ENCODE peak calls at places on chromosome 17, in four cellular contexts. P is K562, O is GM12878, G is HepG2. T is an unnamed sample.

GRCh38 chr17:59493867-59494266 is 71.5 kb upstream of the DHX40 start:
- DNase-seq in O (no peak), G (no peak), P (peak), T (no peak)

GRCh38 chr17:60086822-60087591 is 8.3 kb upstream of the HEATR6 start:
- DNase-seq in G (no peak), O (no peak), P (no peak), T (no peak)

GRCh38 chr17:29046440-29046839 is 3.5 kb downstream of the PIPOX start:
- DNase-seq in G (no peak), O (no peak), P (no peak), T (no peak)

GRCh38 chr17:67629963-67630320 is 87.8 kb upstream of the NOL11 start:
- DNase-seq in G (peak), O (no peak), P (no peak), T (no peak)

GRCh38 chr17:35163886-35164285 is 16.3 kb downstream of the UNC45B start:
- DNase-seq in P (no peak), O (no peak), G (no peak), T (no peak)

GRCh38 chr17:72890711-72891110 is 201.8 kb downstream of the SLC39A11 start:
- DNase-seq in O (no peak), P (peak), G (no peak), T (no peak)

GRCh38 chr17:59634632-59635561 is 15.2 kb downstream of the CLTC start:
- DNase-seq in O (no peak), P (no peak), G (no peak), T (no peak)

GRCh38 chr17:27609606-27610303 is 21.2 kb upstream of the LGALS9 start:
- DNase-seq in O (no peak), P (peak), G (peak), T (peak)

GRCh38 chr17:31509095-31509804 is 117.8 kb downstream of the RAB11FIP4 start:
- DNase-seq in P (no peak), G (no peak), O (no peak), T (no peak)

GRCh38 chr17:41785876-41786226 is 660 bp downstream of the JUP start:
- DNase-seq in G (no peak), O (no peak), P (peak), T (peak)
- TF ChIP-seq ETV6 in G (no peak), O (no peak), P (no peak), T (no peak)

GRCh38 chr17:44363613-44364159 is at the start of gene FAM171A2:
- DNase-seq in O (no peak), G (no peak), P (peak), T (peak)
- TF ChIP-seq ETV6 in O (no peak), G (no peak), P (no peak), T (no peak)

GRCh38 chr17:81335388-81336157 is 40.5 kb upstream of the SLC38A10 start:
- DNase-seq in G (no peak), P (no peak), O (no peak), T (no peak)

GRCh38 chr17:81338301-81339179 is 43.4 kb upstream of the SLC38A10 start:
- DNase-seq in G (no peak), O (no peak), P (no peak), T (no peak)

GRCh38 chr17:81337449-81337848 is 42.3 kb upstream of the SLC38A10 start:
- DNase-seq in O (no peak), G (no peak), P (peak), T (peak)

GRCh38 chr17:81336296-81336929 is 41.3 kb upstream of the SLC38A10 start:
- DNase-seq in O (no peak), G (no peak), P (no peak), T (no peak)

GRCh38 chr17:81336930-81337325 is 41.8 kb upstream of the SLC38A10 start:
- DNase-seq in O (no peak), G (no peak), P (no peak), T (no peak)
- TF ChIP-seq ETV6 in O (no peak), G (no peak), P (no peak), T (no peak)

DNA sequence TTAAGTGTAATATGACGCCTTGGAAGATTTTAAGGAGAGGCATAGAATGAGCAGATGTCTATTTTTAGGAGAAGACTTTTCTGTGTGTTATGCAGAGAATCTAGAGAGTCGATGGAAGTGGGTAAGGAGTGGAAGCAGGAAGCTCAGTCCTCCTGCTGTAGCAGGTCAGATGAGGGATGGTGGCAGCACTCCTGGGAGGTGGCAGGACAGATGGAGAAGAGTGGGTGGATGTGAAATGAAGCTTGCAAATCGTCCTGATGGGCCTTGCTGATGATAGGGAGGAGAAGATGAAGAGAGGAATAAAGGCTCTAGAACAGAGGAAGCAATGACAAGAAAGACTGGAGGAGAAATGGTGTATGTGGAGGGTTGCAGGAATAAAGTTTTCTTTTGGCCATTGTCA is 125.4 kb downstream of the SHISA6 start:
- DNase-seq in G (no peak), P (no peak), O (no peak), T (no peak)
- TF ChIP-seq ETV6 in G (no peak), P (no peak), O (no peak), T (no peak)

DNA sequence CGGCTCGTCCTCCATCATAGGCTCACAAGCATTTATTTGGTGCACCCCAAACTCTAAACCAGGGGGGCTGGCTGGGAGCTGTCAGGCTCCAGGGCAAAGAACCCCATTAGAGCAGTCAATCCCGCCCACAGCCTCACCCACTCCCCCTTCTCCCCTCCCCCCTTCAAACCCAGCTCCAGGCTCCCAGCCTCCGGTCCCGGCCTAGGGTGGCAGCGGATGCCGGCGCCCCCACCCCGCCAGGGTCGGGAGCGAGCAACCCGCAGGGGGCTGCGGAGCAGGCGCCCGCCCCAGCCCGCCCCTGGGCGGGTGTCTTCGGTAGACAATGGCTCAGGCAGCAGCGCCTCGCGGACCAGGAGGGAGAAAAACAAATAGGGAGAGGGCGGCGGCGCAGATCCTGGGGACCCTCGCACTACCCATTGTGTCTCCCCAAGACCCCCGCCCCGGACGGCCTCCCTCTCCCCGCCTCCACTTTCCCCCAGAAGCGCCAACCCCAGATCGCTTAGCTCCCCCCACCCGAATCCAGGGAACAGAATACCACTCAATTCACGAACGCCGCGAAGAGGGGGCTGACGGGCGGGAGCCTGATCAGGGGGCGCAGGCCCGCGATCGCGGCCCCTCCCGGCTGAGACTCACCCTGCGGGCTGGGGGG is 565 bp downstream of the FAM171A2 start:
- DNase-seq in P (peak), G (no peak), O (no peak), T (no peak)
- TF ChIP-seq ETV6 in P (no peak), G (no peak), O (no peak), T (no peak)

DNA sequence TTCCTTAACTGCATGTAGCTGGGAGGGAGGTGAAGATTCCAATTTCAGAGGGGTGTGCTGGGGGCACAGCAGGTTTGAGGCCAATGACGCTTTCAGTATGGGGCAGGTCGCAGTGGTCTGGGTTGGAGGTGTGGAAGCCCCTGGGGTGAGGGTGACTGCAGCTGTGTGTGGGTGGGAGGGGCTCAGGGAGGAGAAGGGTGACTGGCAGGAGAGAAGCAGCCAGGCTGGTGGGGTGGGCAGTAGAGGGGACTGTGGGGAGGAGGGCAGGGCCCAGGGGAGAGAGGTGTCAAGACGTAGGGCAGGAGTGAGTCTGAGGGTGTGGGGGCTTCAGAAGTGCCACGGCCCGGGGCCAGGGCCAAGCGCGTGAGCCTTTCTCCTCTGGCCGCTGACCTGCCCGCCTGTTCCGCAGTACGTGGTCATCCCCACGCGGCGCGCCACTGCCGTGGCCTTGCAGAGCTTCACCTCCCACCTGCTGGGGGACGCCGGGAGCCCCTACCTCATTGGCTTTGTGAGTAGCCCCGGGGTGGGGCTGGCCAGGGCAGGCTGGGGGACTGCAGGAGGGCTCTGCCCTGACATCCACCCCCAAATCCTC is 19.4 kb downstream of the MYBBP1A start:
- DNase-seq in O (no peak), G (no peak), P (peak), T (no peak)
- TF ChIP-seq ETV6 in O (no peak), G (no peak), P (no peak), T (no peak)

GRCh38 chr17:51016099-51016498 is 104.6 kb downstream of the SPAG9 start:
- DNase-seq in P (no peak), O (no peak), G (no peak), T (no peak)
- TF ChIP-seq ETV6 in P (no peak), O (no peak), G (no peak), T (no peak)

GRCh38 chr17:64004218-64004770 is 6.1 kb downstream of the PRR29 start:
- DNase-seq in O (no peak), P (no peak), G (no peak), T (no peak)

GRCh38 chr17:64002658-64003525 is 4.7 kb downstream of the PRR29 start:
- DNase-seq in O (no peak), G (no peak), P (peak), T (no peak)

GRCh38 chr17:64004903-64005733 is 7.0 kb downstream of the PRR29 start:
- DNase-seq in G (no peak), O (no peak), P (no peak), T (no peak)

GRCh38 chr17:64001763-64002529 is 3.8 kb downstream of the PRR29 start:
- DNase-seq in G (no peak), P (peak), O (no peak), T (no peak)

GRCh38 chr17:64003526-64004121 is 5.5 kb downstream of the PRR29 start:
- DNase-seq in G (no peak), O (no peak), P (peak), T (no peak)
- TF ChIP-seq ETV6 in G (no peak), O (no peak), P (no peak), T (no peak)